ENCODE peak calls at places on chromosomes 5 and 9, in six cellular contexts. E is K562, C is HCT116, Q is GM12878, J is HepG2, F is H1. W is an unnamed sample.

GRCh38 chr9:69502671-69503301 is 169.4 kb downstream of the APBA1 start:
- DNase-seq in J (no peak), F (no peak), Q (no peak), C (no peak), E (no peak), W (no peak)

GRCh38 chr9:134146774-134147493 is 11.1 kb downstream of the WDR5 start:
- DNase-seq in C (no peak), J (no peak), E (no peak), F (no peak), Q (no peak), W (no peak)

GRCh38 chr9:78316151-78316892 is 19.4 kb downstream of the PSAT1 start:
- DNase-seq in J (no peak), E (no peak), F (no peak), C (no peak), Q (no peak), W (no peak)

GRCh38 chr5:173010547-173011464 is 27.2 kb downstream of the ATP6V0E1 start:
- DNase-seq in J (peak), Q (no peak), E (peak), C (no peak), F (no peak), W (no peak)

GRCh38 chr5:176743136-176743827 is 67.1 kb upstream of the UNC5A start:
- DNase-seq in J (no peak), Q (no peak), F (no peak), E (peak), C (no peak), W (no peak)

GRCh38 chr5:76472338-76473336 is 69.6 kb downstream of the IQGAP2 start:
- DNase-seq in J (peak), E (no peak), C (no peak), Q (no peak), F (no peak), W (no peak)

GRCh38 chr9:79976501-79977444 is 405.0 kb downstream of the TLE4 start:
- DNase-seq in F (no peak), C (no peak), E (no peak), J (no peak), Q (no peak), W (no peak)

GRCh38 chr9:5825223-5825622 is 7.7 kb downstream of the ERMP1 start:
- DNase-seq in C (no peak), F (no peak), E (no peak), Q (no peak), J (no peak), W (no peak)

GRCh38 chr5:41517909-41518308 is 7.5 kb upstream of the PLCXD3 start:
- DNase-seq in C (no peak), Q (no peak), E (no peak), J (no peak), F (no peak), W (no peak)

GRCh38 chr5:139131881-139132480 is 66.2 kb downstream of the SIL1 start:
- DNase-seq in Q (no peak), C (no peak), J (no peak), F (no peak), E (no peak), W (no peak)

GRCh38 chr9:126986506-126986951 is 71.9 kb downstream of the RALGPS1 start:
- DNase-seq in J (peak), Q (no peak), C (peak), E (no peak), F (no peak), W (no peak)

GRCh38 chr5:68593211-68593701 is 377.7 kb downstream of the PIK3R1 start:
- DNase-seq in Q (no peak), C (no peak), F (no peak), J (no peak), E (no peak), W (no peak)

GRCh38 chr9:882416-882931 is 41.0 kb downstream of the DMRT1 start:
- DNase-seq in F (no peak), Q (no peak), C (peak), J (peak), E (no peak), W (peak)

GRCh38 chr9:110650261-110650660 is 18.3 kb upstream of the MUSK start:
- DNase-seq in F (no peak), E (no peak), J (no peak), Q (no peak), C (no peak), W (no peak)

DNA sequence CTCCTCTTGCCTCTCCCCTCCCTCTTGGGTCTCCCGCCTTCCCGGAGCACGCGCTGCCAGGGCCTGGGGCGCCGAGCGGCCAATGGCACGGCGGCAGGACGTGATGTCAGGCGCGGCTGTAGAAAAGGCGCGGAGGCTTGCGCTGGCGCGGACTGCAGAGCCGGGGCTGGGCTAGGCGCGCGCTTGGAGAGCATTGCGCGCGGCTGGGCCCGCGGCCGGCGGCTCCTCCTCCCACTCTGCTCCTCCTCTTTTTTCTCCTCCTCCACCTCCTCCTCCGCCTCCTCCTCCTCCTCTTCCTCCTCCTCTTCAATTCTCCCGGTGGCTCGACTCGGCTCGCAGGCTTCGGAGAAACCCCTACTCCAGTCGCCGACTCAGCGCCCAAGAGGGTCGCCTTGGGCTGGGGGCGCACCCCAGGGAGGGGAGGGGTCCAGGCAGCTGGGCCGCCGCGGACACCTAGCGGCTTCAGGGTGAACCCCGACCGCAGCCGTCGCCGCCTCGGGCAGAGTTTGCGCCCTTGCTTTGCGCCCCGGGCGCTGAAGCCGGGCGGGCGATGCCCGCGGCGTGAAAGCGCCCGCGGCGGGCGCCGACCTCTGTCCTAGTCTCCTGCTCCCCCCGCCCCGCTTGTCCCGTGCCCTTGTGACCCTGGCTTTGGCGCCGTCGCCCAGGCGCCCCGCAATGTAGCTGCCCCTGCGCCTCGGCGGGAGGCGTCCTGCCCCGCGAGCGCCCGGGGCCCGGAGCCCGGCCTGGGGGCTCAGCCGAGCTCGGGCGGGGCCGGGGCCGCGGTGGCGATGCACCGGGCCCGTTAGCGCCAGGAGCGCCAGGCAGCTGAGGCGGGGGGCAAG is at the start of gene LHX2:
- DNase-seq in F (peak), J (no peak), E (peak), C (peak), Q (no peak), W (peak)
- TF ChIP-seq ZNF274 in F (no peak), J (no peak), E (no peak), C (no peak), Q (no peak), W (no peak)

DNA sequence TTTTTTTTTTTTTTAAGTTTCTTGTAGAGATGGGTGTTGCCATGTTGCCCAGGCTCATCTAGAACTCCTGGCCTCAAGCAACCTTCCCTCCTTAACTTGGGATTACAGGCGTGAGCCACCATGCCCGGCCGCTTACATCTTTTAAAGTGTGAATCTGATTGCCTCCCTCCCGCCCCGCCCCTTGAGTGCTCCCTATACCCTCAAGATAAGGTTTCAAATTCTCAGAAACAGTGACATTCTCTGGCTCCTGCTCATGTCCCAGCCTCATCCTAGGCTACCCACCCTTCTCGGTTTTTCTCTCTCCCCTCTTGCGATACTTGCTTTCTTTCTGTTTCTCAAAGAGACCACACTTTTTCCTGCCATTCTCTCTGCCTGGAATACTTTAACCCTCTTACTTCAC is 12.4 kb downstream of the MORN5 start:
- DNase-seq in J (no peak), E (peak), F (no peak), C (no peak), Q (no peak), W (no peak)
- TF ChIP-seq ZNF274 in J (no peak), E (no peak), F (no peak), C (no peak), Q (no peak), W (no peak)

GRCh38 chr5:59685131-59685530 is 208.4 kb downstream of the PDE4D start:
- DNase-seq in Q (no peak), J (no peak), C (no peak), F (no peak), E (no peak), W (no peak)

GRCh38 chr5:59684388-59685003 is 209.0 kb downstream of the PDE4D start:
- DNase-seq in E (no peak), C (no peak), Q (no peak), J (no peak), F (no peak), W (no peak)

GRCh38 chr5:59683311-59683710 is 210.2 kb downstream of the PDE4D start:
- DNase-seq in Q (no peak), J (no peak), E (no peak), F (no peak), C (no peak), W (no peak)

GRCh38 chr5:59682542-59682941 is 211.0 kb downstream of the PDE4D start:
- DNase-seq in E (no peak), J (no peak), Q (no peak), C (no peak), F (no peak), W (no peak)

DNA sequence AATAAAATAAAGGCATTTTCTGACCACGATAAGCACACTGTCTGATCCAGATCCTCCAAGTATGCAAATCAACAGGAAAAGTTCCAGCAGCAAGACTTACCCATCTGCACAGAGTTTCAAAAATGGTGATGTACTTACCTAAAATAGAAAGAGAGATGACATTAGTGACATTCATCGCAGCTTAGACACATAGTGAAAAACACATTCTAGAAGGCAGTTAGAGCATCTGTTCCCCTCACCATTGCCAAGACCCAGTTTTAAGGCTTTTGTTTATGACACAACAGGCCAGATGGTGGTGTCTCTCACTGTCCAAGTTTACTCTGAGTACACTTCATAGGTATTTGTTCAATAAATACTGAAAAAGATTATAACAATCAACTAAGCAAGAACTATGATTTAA is 207.7 kb downstream of the PDE4D start:
- DNase-seq in F (no peak), E (no peak), J (no peak), C (no peak), Q (no peak), W (no peak)
- TF ChIP-seq ZNF274 in F (no peak), E (no peak), J (no peak), C (no peak), Q (no peak), W (no peak)

DNA sequence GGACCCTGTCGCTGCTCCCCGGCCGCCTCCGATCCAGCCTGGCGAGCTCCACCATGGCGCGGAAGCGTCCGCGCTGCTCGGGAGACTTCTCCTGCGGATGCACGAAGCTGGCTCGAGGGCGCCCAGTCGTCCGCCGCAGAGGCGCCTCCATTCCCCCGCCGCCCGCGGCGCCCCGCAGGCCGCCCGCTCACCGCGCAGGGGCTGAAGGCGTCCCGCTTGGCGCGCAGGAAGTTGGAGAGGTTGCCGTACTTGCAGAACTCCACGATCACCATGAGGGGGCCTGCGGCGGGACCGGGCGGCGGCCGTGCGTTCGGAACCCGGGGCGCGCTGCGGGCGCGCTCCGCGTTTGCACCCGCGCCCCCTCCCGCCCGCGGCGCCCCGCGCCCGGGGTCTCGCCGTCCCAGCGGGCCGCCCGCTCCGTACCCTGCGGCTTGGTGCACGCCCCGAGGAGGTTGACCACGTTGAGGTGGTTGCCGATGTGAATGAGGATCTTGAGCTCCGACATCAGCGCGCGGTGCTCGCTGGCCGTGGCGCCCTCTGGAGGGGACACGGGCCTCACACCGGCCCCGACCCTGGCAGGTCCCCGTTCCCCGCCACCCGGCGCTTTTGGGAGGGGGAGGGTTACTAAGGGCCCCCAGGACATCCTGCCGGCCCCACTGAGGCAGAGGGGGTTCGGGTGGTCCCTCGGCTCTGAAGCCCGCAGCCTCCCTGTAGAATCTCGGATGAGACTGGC is 27.7 kb upstream of the SCGB3A1 start:
- DNase-seq in E (no peak), J (no peak), F (peak), Q (no peak), C (no peak), W (peak)
- TF ChIP-seq ZNF274 in E (no peak), J (no peak), F (no peak), Q (no peak), C (no peak), W (no peak)

W was measured in NT2/D1.